ENCODE peak calls at places on chromosomes 16 and 17, in four cellular contexts. One of them, this sample, is unnamed.
A peak's percentile ranks its signal among the peaks of the same experiment; 100 is the strongest.

GRCh38 chr16:72786606-72787005 is 261.3 kb downstream of the ZFHX3 start:
- DNase-seq in nephron progenitor cell: no peak
- DNase-seq in hepatocyte: no peak
- DNase-seq in CD4-positive, alpha-beta T cell: no peak
- DNase-seq in this sample: no peak

GRCh38 chr16:27505297-27506236 is 44.1 kb downstream of the GTF3C1 start:
- DNase-seq in nephron progenitor cell: no peak
- DNase-seq in CD4-positive, alpha-beta T cell: no peak
- DNase-seq in hepatocyte: no peak
- DNase-seq in this sample: no peak

GRCh38 chr17:65902831-65903549 is 288.9 kb downstream of the CEP112 start:
- DNase-seq in nephron progenitor cell: no peak
- DNase-seq in CD4-positive, alpha-beta T cell: no peak
- DNase-seq in hepatocyte: no peak
- DNase-seq in this sample: no peak

GRCh38 chr17:15885770-15886169 is 59.2 kb upstream of the ADORA2B start:
- DNase-seq in CD4-positive, alpha-beta T cell: no peak
- DNase-seq in nephron progenitor cell: no peak
- DNase-seq in hepatocyte: no peak
- DNase-seq in this sample: no peak

GRCh38 chr17:74779948-74780400 is 3.8 kb upstream of the NAT9 start:
- DNase-seq in nephron progenitor cell: no peak
- DNase-seq in hepatocyte: no peak
- DNase-seq in CD4-positive, alpha-beta T cell: peak; percentile 51
- DNase-seq in this sample: no peak

GRCh38 chr17:70629902-70630301 is 460.6 kb downstream of the KCNJ2 start:
- DNase-seq in CD4-positive, alpha-beta T cell: no peak
- DNase-seq in hepatocyte: no peak
- DNase-seq in nephron progenitor cell: no peak
- DNase-seq in this sample: no peak

GRCh38 chr16:12535535-12536411 is 267.9 kb downstream of the CPPED1 start:
- DNase-seq in hepatocyte: peak; percentile 54
- DNase-seq in CD4-positive, alpha-beta T cell: no peak
- DNase-seq in nephron progenitor cell: peak; percentile 64
- DNase-seq in this sample: peak; percentile 4

GRCh38 chr17:40914456-40914855 is 23.0 kb downstream of the KRT23 start:
- DNase-seq in CD4-positive, alpha-beta T cell: no peak
- DNase-seq in hepatocyte: no peak
- DNase-seq in nephron progenitor cell: no peak
- DNase-seq in this sample: no peak

GRCh38 chr17:43315858-43316521 is 82.2 kb upstream of the RNU2-1 start:
- DNase-seq in hepatocyte: no peak
- DNase-seq in CD4-positive, alpha-beta T cell: no peak
- DNase-seq in nephron progenitor cell: no peak
- DNase-seq in this sample: no peak

GRCh38 chr17:48612456-48612853 is 1.6 kb upstream of the HOXB7 start:
- DNase-seq in nephron progenitor cell: no peak
- DNase-seq in hepatocyte: no peak
- DNase-seq in CD4-positive, alpha-beta T cell: no peak
- DNase-seq in this sample: no peak

GRCh38 chr17:61179316-61179715 is 220.3 kb upstream of the TBX2 start:
- DNase-seq in nephron progenitor cell: no peak
- DNase-seq in hepatocyte: no peak
- DNase-seq in CD4-positive, alpha-beta T cell: no peak
- DNase-seq in this sample: peak; percentile 30

GRCh38 chr16:57106767-57107166 is 14.4 kb downstream of the CPNE2 start:
- DNase-seq in hepatocyte: no peak
- DNase-seq in CD4-positive, alpha-beta T cell: no peak
- DNase-seq in nephron progenitor cell: no peak
- DNase-seq in this sample: no peak

GRCh38 chr16:3065069-3065741 is at the start of gene IL32:
- DNase-seq in hepatocyte: peak; percentile 89
- DNase-seq in CD4-positive, alpha-beta T cell: peak; percentile 59
- DNase-seq in nephron progenitor cell: no peak
- DNase-seq in this sample: no peak

GRCh38 chr16:17409894-17410293 is 60.9 kb downstream of the XYLT1 start:
- DNase-seq in CD4-positive, alpha-beta T cell: no peak
- DNase-seq in nephron progenitor cell: no peak
- DNase-seq in hepatocyte: no peak
- DNase-seq in this sample: no peak

GRCh38 chr17:52124993-52125392 is 33.5 kb downstream of the CA10 start:
- DNase-seq in CD4-positive, alpha-beta T cell: no peak
- DNase-seq in nephron progenitor cell: no peak
- DNase-seq in hepatocyte: no peak
- DNase-seq in this sample: no peak

GRCh38 chr16:68425498-68426354 is 22.6 kb downstream of the SMPD3 start:
- DNase-seq in nephron progenitor cell: no peak
- DNase-seq in CD4-positive, alpha-beta T cell: no peak
- DNase-seq in hepatocyte: no peak
- DNase-seq in this sample: no peak

GRCh38 chr17:42296012-42296411 is 7.7 kb downstream of the STAT5A start:
- DNase-seq in CD4-positive, alpha-beta T cell: no peak
- DNase-seq in nephron progenitor cell: no peak
- DNase-seq in hepatocyte: no peak
- DNase-seq in this sample: no peak

GRCh38 chr16:83402160-83402794 is 405.5 kb upstream of the HSBP1 start:
- DNase-seq in CD4-positive, alpha-beta T cell: no peak
- DNase-seq in nephron progenitor cell: no peak
- DNase-seq in hepatocyte: no peak
- DNase-seq in this sample: no peak
- TF ChIP-seq CTCF in CD4-positive, alpha-beta T cell: no peak
- TF ChIP-seq CTCF in nephron progenitor cell: no peak
- TF ChIP-seq CTCF in hepatocyte: no peak
- TF ChIP-seq CTCF in this sample: peak; percentile 22

DNA sequence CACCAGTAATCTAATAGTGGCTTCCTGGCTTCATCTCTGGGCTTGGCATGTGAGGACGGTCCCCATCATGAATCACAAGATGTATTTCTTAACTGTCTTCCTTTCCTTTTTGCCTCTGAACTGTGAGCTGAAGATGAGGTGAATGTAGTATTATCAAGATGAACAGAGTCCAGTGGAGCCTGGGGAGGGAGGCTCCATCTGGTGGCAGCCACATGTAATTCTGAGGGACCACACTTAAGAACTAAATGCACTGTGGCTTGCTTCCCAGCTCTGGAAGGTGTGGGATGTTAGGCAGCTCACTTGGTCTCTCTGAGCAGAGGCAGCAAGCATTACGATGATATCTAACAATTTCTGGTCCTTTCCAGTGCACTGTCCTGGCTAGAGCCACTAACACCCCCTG is 354.9 kb upstream of the ASIC2 start:
- DNase-seq in nephron progenitor cell: peak; percentile 23
- DNase-seq in CD4-positive, alpha-beta T cell: no peak
- DNase-seq in hepatocyte: peak; percentile 71
- DNase-seq in this sample: peak; percentile 15
- TF ChIP-seq CTCF in nephron progenitor cell: peak; percentile 59
- TF ChIP-seq CTCF in CD4-positive, alpha-beta T cell: no peak
- TF ChIP-seq CTCF in hepatocyte: peak; percentile 67
- TF ChIP-seq CTCF in this sample: peak; percentile 74

DNA sequence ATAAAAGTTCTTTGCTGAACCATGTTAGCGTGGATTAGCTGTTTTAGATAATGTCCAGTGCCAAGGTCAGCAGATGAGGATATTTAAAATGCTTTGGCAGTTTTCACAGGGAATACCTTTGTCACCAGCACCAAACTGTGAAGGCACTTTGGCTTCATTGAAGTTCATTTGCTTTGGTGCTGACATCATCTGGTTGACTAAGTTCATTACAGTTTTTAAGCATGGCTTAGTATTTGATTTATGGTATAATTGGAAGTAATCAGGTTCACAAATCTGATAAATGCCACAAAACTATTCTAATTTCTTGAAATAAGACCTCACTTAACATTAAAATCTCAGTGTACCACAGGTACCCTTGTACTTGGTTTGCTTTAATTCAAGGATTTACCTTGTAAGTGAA is 4.3 kb downstream of the GID4 start:
- DNase-seq in nephron progenitor cell: no peak
- DNase-seq in hepatocyte: peak; percentile 26
- DNase-seq in CD4-positive, alpha-beta T cell: no peak
- DNase-seq in this sample: no peak
- TF ChIP-seq CTCF in nephron progenitor cell: no peak
- TF ChIP-seq CTCF in hepatocyte: peak; percentile 29
- TF ChIP-seq CTCF in CD4-positive, alpha-beta T cell: peak; percentile 18
- TF ChIP-seq CTCF in this sample: peak; percentile 17

GRCh38 chr17:69361156-69361555 is 34.2 kb upstream of the ABCA5 start:
- DNase-seq in hepatocyte: no peak
- DNase-seq in nephron progenitor cell: no peak
- DNase-seq in CD4-positive, alpha-beta T cell: no peak
- DNase-seq in this sample: no peak

GRCh38 chr17:69358688-69359596 is 32.0 kb upstream of the ABCA5 start:
- DNase-seq in CD4-positive, alpha-beta T cell: no peak
- DNase-seq in nephron progenitor cell: peak; percentile 10
- DNase-seq in hepatocyte: peak; percentile 34
- DNase-seq in this sample: no peak

GRCh38 chr17:69363488-69364210 is 36.7 kb upstream of the ABCA5 start:
- DNase-seq in nephron progenitor cell: no peak
- DNase-seq in hepatocyte: no peak
- DNase-seq in CD4-positive, alpha-beta T cell: no peak
- DNase-seq in this sample: no peak

GRCh38 chr17:69356625-69357024 is 29.7 kb upstream of the ABCA5 start:
- DNase-seq in hepatocyte: no peak
- DNase-seq in CD4-positive, alpha-beta T cell: no peak
- DNase-seq in nephron progenitor cell: no peak
- DNase-seq in this sample: no peak

GRCh38 chr17:69357701-69358100 is 30.8 kb upstream of the ABCA5 start:
- DNase-seq in nephron progenitor cell: no peak
- DNase-seq in CD4-positive, alpha-beta T cell: no peak
- DNase-seq in hepatocyte: peak; percentile 9
- DNase-seq in this sample: no peak
- TF ChIP-seq CTCF in nephron progenitor cell: no peak
- TF ChIP-seq CTCF in CD4-positive, alpha-beta T cell: no peak
- TF ChIP-seq CTCF in hepatocyte: no peak
- TF ChIP-seq CTCF in this sample: no peak

This sample was measured in neural crest cell.